ENCODE peak calls at places on chromosomes 4 and X, in ten cellular contexts. I, N, X, J, Y, K, M, R, U and L are unnamed samples. For H3K36me3, the result is how much of the 10 kb centered on the place peaks cover.

GRCh38 chrX:87664381-87664780 is 146.8 kb downstream of the KLHL4 start:
- DNase-seq in I (no peak), X (no peak), U (peak), Y (peak), K (no peak), M (no peak), R (no peak), N (no peak), J (no peak), L (peak)

GRCh38 chr4:185513489-185514181 is 21.7 kb downstream of the PDLIM3 start:
- DNase-seq in Y (no peak), R (no peak), M (no peak), N (peak), X (peak), J (no peak), I (no peak), U (no peak), K (peak), L (peak)

GRCh38 chr4:138666366-138666765 is 349.2 kb upstream of the NOCT start:
- DNase-seq in K (no peak), J (no peak), M (no peak), X (no peak), N (no peak), Y (no peak), U (no peak), R (no peak), I (no peak), L (no peak)

GRCh38 chrX:6738518-6739470 is 203.9 kb upstream of the VCX3A start:
- DNase-seq in Y (no peak), M (no peak), R (no peak), N (no peak), U (no peak), K (peak), I (no peak), J (no peak), X (no peak), L (no peak)

GRCh38 chr4:77599378-77599777 is 6.2 kb upstream of the CXCL13 start:
- DNase-seq in J (no peak), U (peak), K (no peak), M (no peak), I (no peak), N (peak), R (peak), X (no peak), Y (peak), L (peak)

GRCh38 chrX:7515681-7516413 is 327.1 kb upstream of the VCX start:
- DNase-seq in R (no peak), Y (peak), K (no peak), N (no peak), J (no peak), M (no peak), U (peak), I (no peak), X (no peak), L (peak)

GRCh38 chr4:137861682-137862081 is 329.4 kb upstream of the PCDH18 start:
- DNase-seq in Y (no peak), K (no peak), J (no peak), X (no peak), I (no peak), N (no peak), M (no peak), U (peak), R (no peak), L (peak)

GRCh38 chr4:40405194-40405593 is 70.1 kb downstream of the CHRNA9 start:
- DNase-seq in N (no peak), K (no peak), J (no peak), X (no peak), Y (no peak), U (no peak), I (no peak), M (no peak), R (no peak), L (no peak)

GRCh38 chr4:14348506-14348905 is 653.8 kb upstream of the CPEB2 start:
- DNase-seq in J (no peak), I (no peak), R (no peak), M (no peak), N (no peak), Y (no peak), K (no peak), U (no peak), X (no peak), L (no peak)

GRCh38 chrX:49171752-49172279 is at the start of gene PLP2:
- DNase-seq in K (no peak), J (no peak), U (peak), I (peak), R (peak), M (peak), X (peak), N (peak), Y (peak), L (peak)

GRCh38 chr4:66911898-66912297 is 633.4 kb downstream of the CENPC start:
- DNase-seq in Y (peak), N (no peak), U (no peak), J (no peak), X (no peak), M (no peak), I (no peak), R (no peak), K (no peak), L (peak)

GRCh38 chrX:50088645-50089044 is 112.2 kb downstream of the AKAP4 start:
- DNase-seq in K (no peak), X (no peak), Y (no peak), U (no peak), N (no peak), J (no peak), R (no peak), I (no peak), M (no peak), L (no peak)

GRCh38 chrX:37871626-37872302 is 24.4 kb upstream of the DYNLT3 start:
- DNase-seq in I (no peak), X (peak), R (no peak), M (no peak), Y (peak), K (no peak), N (no peak), U (peak), J (no peak), L (peak)

GRCh38 chrX:47814853-47815252 is 21.8 kb upstream of the ZNF81 start:
- DNase-seq in X (no peak), J (no peak), N (no peak), K (no peak), U (peak), M (no peak), Y (no peak), R (no peak), I (no peak), L (no peak)

GRCh38 chr4:188661502-188661901 is 522.3 kb downstream of the TRIML1 start:
- DNase-seq in K (no peak), N (no peak), I (no peak), M (no peak), X (no peak), Y (no peak), R (no peak), J (no peak), U (no peak), L (no peak)

GRCh38 chr4:141449927-141450326 is 186.5 kb upstream of the IL15 start:
- DNase-seq in N (no peak), J (no peak), Y (no peak), K (no peak), U (no peak), M (no peak), R (no peak), I (no peak), X (no peak), L (no peak)

GRCh38 chr4:1608196-1608820 is 75.8 kb downstream of the FAM53A start:
- DNase-seq in U (no peak), I (peak), K (no peak), J (no peak), X (peak), R (peak), N (no peak), M (peak), Y (no peak), L (no peak)

GRCh38 chr4:181685461-181685860 is 557.7 kb upstream of the TENM3 start:
- DNase-seq in X (no peak), M (no peak), R (no peak), K (no peak), J (no peak), I (no peak), U (no peak), N (no peak), Y (peak), L (no peak)

GRCh38 chrX:117919755-117920154 is 196.9 kb downstream of the KLHL13 start:
- DNase-seq in X (no peak), U (no peak), J (no peak), K (no peak), M (no peak), R (no peak), Y (no peak), N (no peak), I (no peak), L (no peak)

GRCh38 chr4:126697748-126698147 is 935.0 kb upstream of the INTU start:
- DNase-seq in U (no peak), X (no peak), M (no peak), R (no peak), K (no peak), Y (peak), N (no peak), J (no peak), I (no peak), L (peak)

GRCh38 chr4:39976945-39977488 is 694 bp downstream of the PDS5A start:
- DNase-seq in J (peak), M (no peak), Y (peak), U (peak), N (peak), I (peak), R (peak), X (no peak), K (no peak), L (no peak)

GRCh38 chr4:55125087-55125721 is at the start of gene KDR:
- DNase-seq in Y (peak), X (peak), J (no peak), U (peak), R (peak), N (peak), K (no peak), M (no peak), I (peak), L (no peak)

GRCh38 chr4:127425911-127426310 is 206.8 kb upstream of the INTU start:
- DNase-seq in R (no peak), M (no peak), Y (no peak), K (no peak), I (no peak), X (no peak), N (no peak), U (no peak), J (no peak), L (no peak)

GRCh38 chr4:158538176-158538575 is 16.5 kb downstream of the RXFP1 start:
- DNase-seq in U (no peak), J (no peak), R (no peak), I (no peak), Y (peak), N (no peak), M (no peak), X (no peak), K (no peak), L (peak)

GRCh38 chr4:88674565-88674964 is 23.1 kb downstream of the NAP1L5 start:
- DNase-seq in X (no peak), N (no peak), K (no peak), R (no peak), Y (peak), J (no peak), U (no peak), M (no peak), I (no peak), L (peak)

GRCh38 chrX:4547218-4547836 is 833.9 kb upstream of the PRKX start:
- DNase-seq in R (peak), M (peak), K (peak), I (no peak), Y (peak), U (peak), N (peak), J (no peak), X (no peak), L (peak)

GRCh38 chr4:27861381-27861787 is 1000.7 kb downstream of the STIM2 start:
- DNase-seq in N (no peak), Y (peak), J (no peak), U (peak), R (peak), M (no peak), K (no peak), I (no peak), X (no peak), L (peak)

GRCh38 chr4:147491076-147491475 is 10.2 kb downstream of the EDNRA start:
- DNase-seq in M (no peak), K (no peak), J (no peak), I (no peak), Y (no peak), R (no peak), X (no peak), N (no peak), U (no peak), L (no peak)

GRCh38 chr4:179719766-179720470 is 2277.7 kb upstream of the AGA start:
- DNase-seq in Y (no peak), I (no peak), N (no peak), R (no peak), J (no peak), U (no peak), X (no peak), K (no peak), M (no peak), L (no peak)
- H3K4me3 ChIP-seq in Y (no peak), I (no peak), N (no peak), R (no peak), J (no peak), U (no peak), X (no peak), K (no peak), M (no peak), L (no peak)

GRCh38 chrX:102085706-102086105 is 39.8 kb upstream of the TCEAL2 start:
- DNase-seq in K (no peak), M (no peak), J (no peak), U (peak), I (no peak), N (no peak), X (no peak), Y (no peak), R (no peak), L (no peak)
- TF ChIP-seq CTCF in K (no peak), M (no peak), J (no peak), U (peak), I (no peak), N (no peak), X (no peak), Y (no peak), R (no peak), L (no peak)

GRCh38 chrX:40632199-40632598 is 9.0 kb downstream of the MPC1L start:
- DNase-seq in K (no peak), J (no peak), Y (no peak), M (no peak), I (no peak), R (no peak), N (no peak), U (no peak), X (no peak), L (no peak)

GRCh38 chrX:40622741-40623536 is at the start of gene MPC1L:
- DNase-seq in U (no peak), J (no peak), R (no peak), X (no peak), M (no peak), I (peak), N (peak), K (no peak), Y (no peak), L (no peak)

GRCh38 chrX:40623665-40624064 is 437 bp downstream of the MPC1L start:
- DNase-seq in M (no peak), R (no peak), N (no peak), U (no peak), I (peak), J (no peak), K (no peak), Y (no peak), X (no peak), L (no peak)

GRCh38 chrX:40625294-40625693 is 2.1 kb downstream of the MPC1L start:
- DNase-seq in R (no peak), I (no peak), M (no peak), X (no peak), U (no peak), N (no peak), J (no peak), Y (no peak), K (no peak), L (no peak)

GRCh38 chrX:40628506-40628905 is 5.3 kb downstream of the MPC1L start:
- DNase-seq in Y (no peak), R (no peak), M (no peak), I (no peak), J (no peak), X (no peak), U (no peak), N (no peak), K (no peak), L (no peak)
- H3K36me3 ChIP-seq in Y (under half), R (under half), M (under half), I (under half), J (under half), X (under half), U (under half), N (under half), K (under half), L (under half)

GRCh38 chrX:17655232-17656034 is 81.9 kb upstream of the SCML1 start:
- DNase-seq in X (no peak), Y (peak), J (no peak), N (no peak), U (peak), M (no peak), R (no peak), K (no peak), I (peak), L (no peak)
- H3K4me3 ChIP-seq in X (peak), Y (peak), J (peak), N (no peak), U (peak), M (peak), R (peak), K (no peak), I (peak), L (peak)

GRCh38 chr4:85244638-85245037 is 230.3 kb upstream of the ARHGAP24 start:
- DNase-seq in M (no peak), I (no peak), J (no peak), U (no peak), Y (no peak), R (no peak), K (no peak), X (no peak), N (no peak), L (no peak)

GRCh38 chr4:85246055-85246454 is 228.9 kb upstream of the ARHGAP24 start:
- DNase-seq in R (no peak), K (no peak), X (no peak), Y (no peak), U (no peak), J (no peak), I (peak), M (no peak), N (no peak), L (no peak)

DNA sequence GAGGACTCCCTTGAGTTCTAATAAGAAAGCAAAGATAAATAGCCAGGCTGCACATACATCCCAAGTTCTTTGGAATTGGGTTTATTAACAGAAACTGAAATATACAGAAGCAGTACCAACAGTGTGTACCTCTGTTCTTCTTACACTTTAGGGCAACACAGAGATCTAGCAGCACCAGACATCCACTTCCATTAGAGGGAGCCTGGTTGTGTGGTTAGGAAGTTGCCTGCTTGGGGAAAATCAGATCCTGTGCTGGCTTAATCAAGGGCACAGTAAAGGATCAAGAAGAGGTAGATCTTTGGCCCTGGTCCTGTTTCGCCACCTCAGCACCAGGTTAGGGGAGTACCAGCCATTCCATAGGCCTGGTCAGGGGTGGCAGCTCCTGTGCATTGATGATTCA is 231.1 kb upstream of the ARHGAP24 start:
- DNase-seq in U (peak), K (no peak), R (no peak), N (no peak), J (no peak), X (no peak), I (no peak), Y (peak), M (no peak), L (peak)
- TF ChIP-seq CTCF in U (peak), K (no peak), R (peak), N (no peak), J (no peak), X (no peak), I (no peak), Y (peak), M (no peak), L (peak)

GRCh38 chr4:73170518-73171198 is 87.9 kb downstream of the ANKRD17 start:
- DNase-seq in Y (peak), N (no peak), X (no peak), J (no peak), K (no peak), I (no peak), U (no peak), M (no peak), R (no peak), L (peak)
- H3K36me3 ChIP-seq in Y (under half), N (under half), X (under half), J (half or more), K (under half), I (under half), U (under half), M (under half), R (half or more), L (under half)